ENCODE peak calls at places on chromosomes 11 and 22, in five cellular contexts. E is M059J; A is T1000; W is H7; Z is activated effector memory CD4-positive, alpha-beta T cell treated with anti-CD3 and anti-CD28 coated beads, Interleukin-2, amount 50 U/mL, for 16 hours. Y is an unnamed sample.

GRCh38 chr11:130431337-130431773 is 2.9 kb upstream of the ADAMTS8 start:
- DNase-seq in E (peak; percentile 61), A (peak; percentile 17), W (peak; percentile 90), Z (peak; percentile 86), Y (no peak)

GRCh38 chr11:61369372-61370348 is 7.5 kb downstream of the TMEM138 start:
- DNase-seq in E (peak; percentile 18), A (no peak), W (no peak), Z (no peak), Y (peak; percentile 99)

GRCh38 chr11:37504066-37504611 is 906.1 kb upstream of the RAG2 start:
- DNase-seq in E (peak; percentile 94), A (peak; percentile 49), W (no peak), Z (no peak), Y (peak; percentile 21)

GRCh38 chr11:86183694-86184093 is 60.9 kb upstream of the EED start:
- DNase-seq in E (peak; percentile 70), A (no peak), W (no peak), Z (peak; percentile 76), Y (no peak)

GRCh38 chr11:74278721-74279148 is 32.7 kb downstream of the P4HA3 start:
- DNase-seq in E (peak; percentile 93), A (peak; percentile 81), W (no peak), Z (no peak), Y (no peak)

GRCh38 chr11:530960-531825 is 4.2 kb downstream of the HRAS start:
- DNase-seq in E (no peak), A (no peak), W (peak; percentile 63), Z (no peak), Y (no peak)

GRCh38 chr11:46618789-46619188 is 1.4 kb downstream of the ATG13 start:
- DNase-seq in E (no peak), A (no peak), W (no peak), Z (no peak), Y (no peak)

GRCh38 chr11:122910775-122911174 is 28.2 kb downstream of the JHY start:
- DNase-seq in E (peak; percentile 29), A (no peak), W (no peak), Z (no peak), Y (no peak)

GRCh38 chr11:90135016-90135415 is 553 bp downstream of the NAALAD2 start:
- DNase-seq in E (no peak), A (no peak), W (no peak), Z (no peak), Y (no peak)

GRCh38 chr11:62919898-62920640 is 1.1 kb downstream of the CHRM1 start:
- DNase-seq in E (no peak), A (no peak), W (peak; percentile 21), Z (no peak), Y (no peak)

GRCh38 chr11:1103401-1104360 is 29.0 kb downstream of the MUC2 start:
- DNase-seq in E (no peak), A (no peak), W (no peak), Z (no peak), Y (no peak)

GRCh38 chr11:88178211-88178610 is 3.0 kb upstream of the RAB38 start:
- DNase-seq in E (peak; percentile 37), A (no peak), W (no peak), Z (no peak), Y (no peak)

GRCh38 chr22:29055192-29055830 is 6.3 kb downstream of the C22orf31 start:
- DNase-seq in E (no peak), A (no peak), W (peak; percentile 80), Z (no peak), Y (no peak)

GRCh38 chr11:69337211-69337721 is 43.3 kb downstream of the MYEOV start:
- DNase-seq in E (peak; percentile 53), A (no peak), W (no peak), Z (peak; percentile 81), Y (no peak)

GRCh38 chr22:44304354-44304753 is 8.4 kb downstream of the SHISAL1 start:
- DNase-seq in E (peak; percentile 21), A (peak; percentile 46), W (peak; percentile 64), Z (no peak), Y (no peak)

GRCh38 chr11:8766043-8766992 is 83.7 kb downstream of the RPL27A start:
- DNase-seq in E (peak; percentile 85), A (no peak), W (no peak), Z (no peak), Y (no peak)

GRCh38 chr22:36368359-36368983 is 19.3 kb downstream of the MYH9 start:
- DNase-seq in E (peak; percentile 92), A (peak; percentile 53), W (peak; percentile 86), Z (no peak), Y (no peak)

GRCh38 chr22:40244586-40244985 is 66.9 kb downstream of the TNRC6B start:
- DNase-seq in E (no peak), A (no peak), W (no peak), Z (no peak), Y (no peak)

GRCh38 chr11:102615077-102615893 is 9.8 kb downstream of the MMP20 start:
- DNase-seq in E (peak; percentile 81), A (no peak), W (no peak), Z (no peak), Y (no peak)

Y was measured in keratinocyte.